ENCODE peak calls at places on chromosomes 5 and 9, in four cellular contexts. P, F, A and C are unnamed samples.
A peak's percentile ranks its signal among the peaks of the same experiment; 100 is the strongest.

GRCh38 chr5:113204525-113205161 is 228.0 kb downstream of the DCP2 start:
- DNase-seq in P (peak; percentile 70), F (no peak), A (peak; percentile 47), C (peak; percentile 38)

GRCh38 chr9:72477862-72478564 is 43.4 kb upstream of the TMC1 start:
- DNase-seq in P (peak; percentile 53), F (no peak), A (peak; percentile 54), C (peak; percentile 89)

GRCh38 chr9:97511762-97512429 is 10.4 kb downstream of the TMOD1 start:
- DNase-seq in P (no peak), F (no peak), A (peak; percentile 3), C (no peak)

GRCh38 chr5:154084255-154084654 is 45.5 kb downstream of the MFAP3 start:
- DNase-seq in P (no peak), F (no peak), A (no peak), C (no peak)

GRCh38 chr5:137760294-137761019 is 6.3 kb upstream of the HNRNPA0 start:
- DNase-seq in P (no peak), F (no peak), A (no peak), C (no peak)

GRCh38 chr5:59418766-59419165 is 474.8 kb downstream of the PDE4D start:
- DNase-seq in P (no peak), F (no peak), A (no peak), C (peak; percentile 41)

GRCh38 chr5:53120165-53120564 is 10.6 kb upstream of the MOCS2 start:
- DNase-seq in P (no peak), F (no peak), A (no peak), C (no peak)

GRCh38 chr5:84605246-84605645 is 220.6 kb upstream of the EDIL3 start:
- DNase-seq in P (no peak), F (no peak), A (no peak), C (no peak)

GRCh38 chr5:150600951-150601773 is 39.3 kb upstream of the SYNPO start:
- DNase-seq in P (peak; percentile 67), F (no peak), A (no peak), C (no peak)

GRCh38 chr5:72586788-72587530 is 79.7 kb upstream of the ZNF366 start:
- DNase-seq in P (no peak), F (no peak), A (no peak), C (no peak)

GRCh38 chr9:89291741-89292140 is 19.3 kb upstream of the CKS2 start:
- DNase-seq in P (no peak), F (no peak), A (no peak), C (no peak)

GRCh38 chr9:137174722-137175293 is 3.0 kb upstream of the TMEM210 start:
- DNase-seq in P (no peak), F (no peak), A (peak; percentile 70), C (peak; percentile 51)

GRCh38 chr5:38154615-38155204 is 103.6 kb upstream of the EGFLAM start:
- DNase-seq in P (peak; percentile 49), F (no peak), A (no peak), C (no peak)

GRCh38 chr5:146732966-146733365 is 145.6 kb downstream of the PPP2R2B start:
- DNase-seq in P (no peak), F (no peak), A (no peak), C (no peak)

GRCh38 chr9:75797181-75797580 is 93.3 kb upstream of the PCSK5 start:
- DNase-seq in P (no peak), F (no peak), A (no peak), C (no peak)

GRCh38 chr5:107673106-107673367 is 2.3 kb upstream of the EFNA5 start:
- DNase-seq in P (no peak), F (no peak), A (no peak), C (no peak)

GRCh38 chr9:93058357-93059096 is at the start of gene SUSD3:
- DNase-seq in P (no peak), F (no peak), A (peak; percentile 92), C (peak; percentile 90)

GRCh38 chr9:137030528-137030927 is 1.4 kb downstream of the FUT7 start:
- DNase-seq in P (no peak), F (no peak), A (no peak), C (no peak)

GRCh38 chr5:127872494-127872893 is 169.3 kb downstream of the CCDC192 start:
- DNase-seq in P (no peak), F (no peak), A (no peak), C (no peak)

GRCh38 chr9:14932246-14932645 is 22.0 kb upstream of the FREM1 start:
- DNase-seq in P (no peak), F (no peak), A (no peak), C (no peak)

GRCh38 chr9:88889386-88889785 is 101.9 kb upstream of the S1PR3 start:
- DNase-seq in P (no peak), F (no peak), A (no peak), C (no peak)

GRCh38 chr5:153425914-153426313 is 64.6 kb upstream of the GRIA1 start:
- DNase-seq in P (no peak), F (no peak), A (peak; percentile 79), C (peak; percentile 41)